ENCODE peak calls at places on chromosomes 1 and 21, in six cellular contexts. One of them, this sample, is unnamed.

GRCh38 chr1:174726167-174726879 is 273.4 kb upstream of the CACYBP start:
- DNase-seq in CD8-positive, alpha-beta T cell: no peak
- DNase-seq in MM.1S: peak; percentile 57
- DNase-seq in adrenal gland: no peak
- DNase-seq in K562: no peak
- DNase-seq in ovary: no peak
- DNase-seq in this sample: peak; percentile 32

GRCh38 chr1:12197483-12197880 is 30.7 kb downstream of the TNFRSF1B start:
- DNase-seq in adrenal gland: no peak
- DNase-seq in K562: no peak
- DNase-seq in MM.1S: no peak
- DNase-seq in CD8-positive, alpha-beta T cell: no peak
- DNase-seq in ovary: no peak
- DNase-seq in this sample: no peak

GRCh38 chr1:107748529-107748928 is 216.5 kb downstream of the VAV3 start:
- DNase-seq in MM.1S: peak; percentile 43
- DNase-seq in ovary: no peak
- DNase-seq in K562: no peak
- DNase-seq in adrenal gland: no peak
- DNase-seq in CD8-positive, alpha-beta T cell: no peak
- DNase-seq in this sample: peak; percentile 62

GRCh38 chr1:21308847-21309652 is 18.8 kb upstream of the ECE1 start:
- DNase-seq in CD8-positive, alpha-beta T cell: no peak
- DNase-seq in adrenal gland: peak; percentile 93
- DNase-seq in MM.1S: no peak
- DNase-seq in K562: no peak
- DNase-seq in ovary: peak; percentile 74
- DNase-seq in this sample: peak; percentile 67

GRCh38 chr1:44059181-44059661 is 28.0 kb upstream of the SLC6A9 start:
- DNase-seq in MM.1S: no peak
- DNase-seq in ovary: no peak
- DNase-seq in K562: no peak
- DNase-seq in CD8-positive, alpha-beta T cell: no peak
- DNase-seq in adrenal gland: no peak
- DNase-seq in this sample: peak; percentile 33

GRCh38 chr21:33825898-33826297 is 89.7 kb downstream of the ATP5PO start:
- DNase-seq in MM.1S: no peak
- DNase-seq in CD8-positive, alpha-beta T cell: no peak
- DNase-seq in ovary: peak; percentile 34
- DNase-seq in K562: no peak
- DNase-seq in adrenal gland: no peak
- DNase-seq in this sample: no peak

GRCh38 chr1:14778882-14779594 is 180.6 kb downstream of the KAZN start:
- DNase-seq in ovary: no peak
- DNase-seq in MM.1S: peak; percentile 73
- DNase-seq in adrenal gland: peak; percentile 54
- DNase-seq in CD8-positive, alpha-beta T cell: no peak
- DNase-seq in K562: peak; percentile 79
- DNase-seq in this sample: no peak

GRCh38 chr1:55376894-55377293 is 161.7 kb upstream of the USP24 start:
- DNase-seq in CD8-positive, alpha-beta T cell: no peak
- DNase-seq in MM.1S: no peak
- DNase-seq in ovary: no peak
- DNase-seq in K562: no peak
- DNase-seq in adrenal gland: no peak
- DNase-seq in this sample: no peak

GRCh38 chr1:214637722-214638473 is 34.9 kb downstream of the CENPF start:
- DNase-seq in K562: peak; percentile 15
- DNase-seq in ovary: no peak
- DNase-seq in CD8-positive, alpha-beta T cell: no peak
- DNase-seq in adrenal gland: no peak
- DNase-seq in MM.1S: peak; percentile 50
- DNase-seq in this sample: peak; percentile 62

GRCh38 chr21:39082656-39083376 is 100.4 kb downstream of the PSMG1 start:
- DNase-seq in CD8-positive, alpha-beta T cell: no peak
- DNase-seq in K562: peak; percentile 62
- DNase-seq in ovary: no peak
- DNase-seq in MM.1S: peak; percentile 32
- DNase-seq in adrenal gland: no peak
- DNase-seq in this sample: peak; percentile 64

GRCh38 chr1:208988811-208989222 is 594.7 kb upstream of the CAMK1G start:
- DNase-seq in MM.1S: peak; percentile 93
- DNase-seq in ovary: no peak
- DNase-seq in CD8-positive, alpha-beta T cell: no peak
- DNase-seq in K562: no peak
- DNase-seq in adrenal gland: peak; percentile 55
- DNase-seq in this sample: peak; percentile 50

GRCh38 chr1:39507230-39507928 is 15.9 kb downstream of the BMP8A start:
- DNase-seq in ovary: no peak
- DNase-seq in K562: peak; percentile 46
- DNase-seq in CD8-positive, alpha-beta T cell: no peak
- DNase-seq in adrenal gland: no peak
- DNase-seq in MM.1S: no peak
- DNase-seq in this sample: no peak

GRCh38 chr1:21619041-21619947 is 49.9 kb downstream of the RAP1GAP start:
- DNase-seq in K562: peak; percentile 90
- DNase-seq in MM.1S: no peak
- DNase-seq in ovary: peak; percentile 29
- DNase-seq in adrenal gland: no peak
- DNase-seq in CD8-positive, alpha-beta T cell: no peak
- DNase-seq in this sample: no peak

GRCh38 chr1:214552174-214552608 is 789 bp upstream of the PTPN14 start:
- DNase-seq in ovary: peak; percentile 34
- DNase-seq in MM.1S: no peak
- DNase-seq in adrenal gland: peak; percentile 85
- DNase-seq in CD8-positive, alpha-beta T cell: no peak
- DNase-seq in K562: no peak
- DNase-seq in this sample: peak; percentile 90

GRCh38 chr1:61083799-61084385 is 1.5 kb downstream of the NFIA start:
- DNase-seq in MM.1S: no peak
- DNase-seq in K562: peak; percentile 44
- DNase-seq in ovary: no peak
- DNase-seq in CD8-positive, alpha-beta T cell: no peak
- DNase-seq in adrenal gland: no peak
- DNase-seq in this sample: no peak

GRCh38 chr1:6962956-6963915 is 178.0 kb downstream of the CAMTA1 start:
- DNase-seq in adrenal gland: peak; percentile 85
- DNase-seq in K562: peak; percentile 93
- DNase-seq in ovary: peak; percentile 63
- DNase-seq in CD8-positive, alpha-beta T cell: no peak
- DNase-seq in MM.1S: peak; percentile 72
- DNase-seq in this sample: peak; percentile 55

GRCh38 chr1:84932991-84933611 is 40.1 kb upstream of the LPAR3 start:
- DNase-seq in adrenal gland: no peak
- DNase-seq in CD8-positive, alpha-beta T cell: no peak
- DNase-seq in MM.1S: no peak
- DNase-seq in K562: no peak
- DNase-seq in ovary: no peak
- DNase-seq in this sample: no peak

GRCh38 chr1:118101445-118101844 is 83.6 kb downstream of the SPAG17 start:
- DNase-seq in K562: no peak
- DNase-seq in CD8-positive, alpha-beta T cell: no peak
- DNase-seq in adrenal gland: no peak
- DNase-seq in MM.1S: no peak
- DNase-seq in ovary: no peak
- DNase-seq in this sample: no peak

GRCh38 chr1:74733616-74734484 is 898 bp downstream of the TYW3 start:
- DNase-seq in adrenal gland: peak; percentile 59
- DNase-seq in CD8-positive, alpha-beta T cell: no peak
- DNase-seq in MM.1S: peak; percentile 89
- DNase-seq in ovary: no peak
- DNase-seq in K562: peak; percentile 59
- DNase-seq in this sample: peak; percentile 75

GRCh38 chr21:41425954-41426655 is at the start of gene MX1:
- DNase-seq in ovary: peak; percentile 79
- DNase-seq in MM.1S: peak; percentile 98
- DNase-seq in K562: no peak
- DNase-seq in adrenal gland: peak; percentile 89
- DNase-seq in CD8-positive, alpha-beta T cell: peak; percentile 73
- DNase-seq in this sample: no peak

GRCh38 chr21:38853421-38853919 is 47.7 kb downstream of the ETS2 start:
- DNase-seq in MM.1S: no peak
- DNase-seq in ovary: no peak
- DNase-seq in K562: no peak
- DNase-seq in CD8-positive, alpha-beta T cell: no peak
- DNase-seq in adrenal gland: peak; percentile 72
- DNase-seq in this sample: peak; percentile 97

GRCh38 chr1:181094813-181095212 is 6.3 kb downstream of the IER5 start:
- DNase-seq in ovary: peak; percentile 33
- DNase-seq in MM.1S: no peak
- DNase-seq in CD8-positive, alpha-beta T cell: no peak
- DNase-seq in K562: no peak
- DNase-seq in adrenal gland: peak; percentile 69
- DNase-seq in this sample: no peak

GRCh38 chr1:220652995-220653394 is 37.2 kb upstream of the C1orf115 start:
- DNase-seq in CD8-positive, alpha-beta T cell: no peak
- DNase-seq in MM.1S: no peak
- DNase-seq in adrenal gland: no peak
- DNase-seq in K562: no peak
- DNase-seq in ovary: no peak
- DNase-seq in this sample: no peak

GRCh38 chr1:78240755-78241154 is 195.0 kb downstream of the GIPC2 start:
- DNase-seq in MM.1S: no peak
- DNase-seq in K562: no peak
- DNase-seq in CD8-positive, alpha-beta T cell: no peak
- DNase-seq in ovary: no peak
- DNase-seq in adrenal gland: no peak
- DNase-seq in this sample: no peak

GRCh38 chr1:226233293-226233692 is 9.8 kb downstream of the MIXL1 start:
- DNase-seq in CD8-positive, alpha-beta T cell: no peak
- DNase-seq in ovary: no peak
- DNase-seq in K562: no peak
- DNase-seq in adrenal gland: no peak
- DNase-seq in MM.1S: peak; percentile 72
- DNase-seq in this sample: no peak

GRCh38 chr21:41164981-41165650 is 2.8 kb upstream of the BACE2 start:
- DNase-seq in adrenal gland: no peak
- DNase-seq in K562: no peak
- DNase-seq in ovary: no peak
- DNase-seq in MM.1S: no peak
- DNase-seq in CD8-positive, alpha-beta T cell: no peak
- DNase-seq in this sample: peak; percentile 94

GRCh38 chr21:25733859-25734653 is 648 bp downstream of the ATP5PF start:
- DNase-seq in CD8-positive, alpha-beta T cell: no peak
- DNase-seq in MM.1S: peak; percentile 41
- DNase-seq in K562: peak; percentile 28
- DNase-seq in adrenal gland: no peak
- DNase-seq in ovary: no peak
- DNase-seq in this sample: peak; percentile 18

GRCh38 chr21:25735221-25735894 is 586 bp downstream of the GABPA start:
- DNase-seq in adrenal gland: peak; percentile 96
- DNase-seq in K562: peak; percentile 81
- DNase-seq in CD8-positive, alpha-beta T cell: peak; percentile 84
- DNase-seq in ovary: peak; percentile 92
- DNase-seq in MM.1S: peak; percentile 85
- DNase-seq in this sample: peak; percentile 40

GRCh38 chr21:25732091-25732760 is 2.5 kb downstream of the ATP5PF start:
- DNase-seq in adrenal gland: no peak
- DNase-seq in K562: no peak
- DNase-seq in ovary: no peak
- DNase-seq in MM.1S: no peak
- DNase-seq in CD8-positive, alpha-beta T cell: no peak
- DNase-seq in this sample: peak; percentile 4

GRCh38 chr21:25735895-25736597 is 1.3 kb downstream of the GABPA start:
- DNase-seq in adrenal gland: no peak
- DNase-seq in K562: peak; percentile 48
- DNase-seq in ovary: no peak
- DNase-seq in MM.1S: peak; percentile 11
- DNase-seq in CD8-positive, alpha-beta T cell: no peak
- DNase-seq in this sample: peak; percentile 15

GRCh38 chr21:25734654-25735220 is at the start of the genes ATP5PF and GABPA:
- DNase-seq in CD8-positive, alpha-beta T cell: peak; percentile 96
- DNase-seq in adrenal gland: peak; percentile 99
- DNase-seq in ovary: peak; percentile 96
- DNase-seq in MM.1S: peak; percentile 98
- DNase-seq in K562: peak; percentile 92
- DNase-seq in this sample: peak; percentile 94
- TF ChIP-seq CTCF in CD8-positive, alpha-beta T cell: no peak
- TF ChIP-seq CTCF in adrenal gland: no peak
- TF ChIP-seq CTCF in ovary: no peak
- TF ChIP-seq CTCF in MM.1S: no peak
- TF ChIP-seq CTCF in K562: no peak
- TF ChIP-seq CTCF in this sample: no peak

GRCh38 chr1:234602334-234603220 is 7.4 kb downstream of the IRF2BP2 start:
- DNase-seq in MM.1S: no peak
- DNase-seq in adrenal gland: peak; percentile 80
- DNase-seq in CD8-positive, alpha-beta T cell: no peak
- DNase-seq in K562: peak; percentile 84
- DNase-seq in ovary: no peak
- DNase-seq in this sample: peak; percentile 98
- H3K4me3 ChIP-seq in MM.1S: no peak overlapping the region
- H3K4me3 ChIP-seq in adrenal gland: peak overlapping the region; percentile 93
- H3K4me3 ChIP-seq in CD8-positive, alpha-beta T cell: no peak overlapping the region
- H3K4me3 ChIP-seq in K562: peak overlapping the region; percentile 5
- H3K4me3 ChIP-seq in ovary: no peak overlapping the region
- H3K4me3 ChIP-seq in this sample: no peak overlapping the region

DNA sequence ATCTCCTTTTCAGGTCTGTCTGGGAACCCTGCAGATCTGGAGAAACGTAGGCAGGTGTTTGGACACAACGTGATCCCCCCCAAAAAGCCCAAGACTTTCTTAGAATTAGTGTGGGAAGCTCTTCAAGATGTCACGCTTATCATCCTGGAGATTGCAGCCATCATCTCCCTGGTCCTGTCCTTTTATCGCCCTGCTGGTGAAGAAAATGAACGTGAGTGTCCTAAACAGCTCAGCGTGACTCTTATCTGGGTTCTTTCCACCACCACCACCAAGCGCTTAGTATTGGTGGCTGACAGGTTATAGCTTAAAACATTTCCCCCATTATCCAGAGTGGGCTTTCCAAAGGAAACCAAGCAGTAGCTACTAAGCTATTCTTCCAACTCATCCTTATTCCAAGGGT is 66.8 kb upstream of the LAX1 start:
- DNase-seq in CD8-positive, alpha-beta T cell: no peak
- DNase-seq in K562: peak; percentile 39
- DNase-seq in adrenal gland: no peak
- DNase-seq in MM.1S: no peak
- DNase-seq in ovary: no peak
- DNase-seq in this sample: no peak
- H3K36me3 ChIP-seq in CD8-positive, alpha-beta T cell: peaks cover 7% of the 10 kb centered on the region
- H3K36me3 ChIP-seq in K562: peaks cover 40% of the 10 kb centered on the region
- H3K36me3 ChIP-seq in adrenal gland: peaks cover 41% of the 10 kb centered on the region
- H3K36me3 ChIP-seq in MM.1S: no peaks in the 10 kb centered on the region
- H3K36me3 ChIP-seq in ovary: no peaks in the 10 kb centered on the region
- H3K36me3 ChIP-seq in this sample: peaks cover 23% of the 10 kb centered on the region

DNA sequence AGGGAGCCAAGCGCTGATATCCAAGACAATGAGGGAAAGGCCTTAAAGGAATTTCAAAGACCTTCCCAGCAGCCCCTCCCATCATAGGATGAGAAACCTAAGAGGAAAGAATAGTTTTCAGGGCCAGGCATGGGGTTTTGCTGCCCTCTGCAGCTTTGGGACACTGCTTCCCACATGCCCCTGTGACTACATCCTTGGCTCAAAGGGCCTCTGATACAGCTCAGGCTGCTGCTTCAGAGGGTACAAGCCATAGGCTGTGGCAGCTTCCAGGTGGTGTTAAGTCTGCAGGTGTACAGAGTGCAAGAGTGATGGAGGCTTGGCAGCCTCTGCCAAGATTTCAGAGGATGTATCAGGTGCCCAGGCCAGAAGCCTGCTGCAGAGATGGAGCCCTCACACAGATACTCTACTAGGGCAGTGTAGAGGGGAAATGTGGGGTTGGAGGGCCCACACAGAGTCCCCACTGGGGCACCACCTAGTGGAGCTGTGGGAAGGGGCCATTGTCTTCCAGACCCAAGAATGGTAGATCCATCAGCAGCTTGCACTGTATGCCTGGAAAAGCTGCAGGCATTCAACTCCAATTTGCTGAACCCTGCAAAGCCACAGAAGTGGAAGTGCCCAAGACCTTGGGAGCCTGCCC is 125.8 kb downstream of the SLC45A1 start:
- DNase-seq in adrenal gland: no peak
- DNase-seq in ovary: no peak
- DNase-seq in MM.1S: no peak
- DNase-seq in CD8-positive, alpha-beta T cell: no peak
- DNase-seq in K562: no peak
- DNase-seq in this sample: no peak
- TF ChIP-seq CTCF in adrenal gland: no peak
- TF ChIP-seq CTCF in ovary: no peak
- TF ChIP-seq CTCF in MM.1S: peak; percentile 4
- TF ChIP-seq CTCF in CD8-positive, alpha-beta T cell: no peak
- TF ChIP-seq CTCF in K562: peak; percentile 16
- TF ChIP-seq CTCF in this sample: no peak

This sample was measured in bronchial epithelial cell.